ENCODE peak calls at places on chromosomes 1 and 21, in six cellular contexts. N, R, P, O, H and T are unnamed samples.

GRCh38 chr1:223707270-223708000 is 4.9 kb upstream of the CAPN2 start:
- DNase-seq in N (peak; percentile 92), R (no peak), P (peak; percentile 99), O (no peak), H (no peak), T (peak; percentile 98)

GRCh38 chr1:65953170-65953569 is 160.5 kb downstream of the PDE4B start:
- DNase-seq in N (no peak), R (no peak), P (no peak), O (no peak), H (no peak), T (no peak)

GRCh38 chr1:231421616-231421970 is 494 bp downstream of the EGLN1 start:
- DNase-seq in N (peak; percentile 28), R (no peak), P (no peak), O (peak; percentile 3), H (no peak), T (no peak)

GRCh38 chr1:243501002-243501401 is 245.2 kb downstream of the SDCCAG8 start:
- DNase-seq in N (no peak), R (no peak), P (no peak), O (no peak), H (no peak), T (no peak)

GRCh38 chr21:42705746-42706374 is 52.4 kb downstream of the PDE9A start:
- DNase-seq in N (no peak), R (no peak), P (no peak), O (no peak), H (no peak), T (no peak)

GRCh38 chr1:244050835-244051444 is at the start of gene ZBTB18:
- DNase-seq in N (no peak), R (no peak), P (peak; percentile 48), O (no peak), H (no peak), T (peak; percentile 47)

GRCh38 chr1:222347627-222348026 is 200.3 kb downstream of the HHIPL2 start:
- DNase-seq in N (no peak), R (no peak), P (no peak), O (no peak), H (no peak), T (no peak)

GRCh38 chr1:226052061-226052460 is 10.5 kb upstream of the H3-3A start:
- DNase-seq in N (no peak), R (no peak), P (no peak), O (no peak), H (peak; percentile 28), T (no peak)

GRCh38 chr1:169853335-169853734 is 40.4 kb downstream of the SCYL3 start:
- DNase-seq in N (no peak), R (no peak), P (no peak), O (no peak), H (no peak), T (no peak)